ENCODE peak calls at places on chromosomes 3 and 15, in four cellular contexts. W is NT2/D1, O is IMR-90, X is HCT116. R is an unnamed sample. For H3K36me3, the result is how much of the 10 kb centered on the place peaks cover.

GRCh38 chr15:80773122-80773551 is 6.0 kb upstream of the CEMIP start:
- DNase-seq in W (no peak), X (no peak), O (peak), R (no peak)

GRCh38 chr3:136861890-136862610 is at the start of gene NCK1:
- DNase-seq in O (peak), X (peak), W (peak), R (peak)

GRCh38 chr15:70605606-70606410 is 157.6 kb downstream of the UACA start:
- DNase-seq in W (no peak), O (peak), X (no peak), R (no peak)

GRCh38 chr15:68405426-68406250 is 26.3 kb downstream of the ITGA11 start:
- DNase-seq in O (no peak), X (no peak), W (no peak), R (no peak)

GRCh38 chr3:95215437-95215836 is 1152.6 kb downstream of the NSUN3 start:
- DNase-seq in O (no peak), W (no peak), X (no peak), R (no peak)

GRCh38 chr3:112333386-112334334 is 704 bp downstream of the CD200 start:
- DNase-seq in O (no peak), X (no peak), W (peak), R (no peak)

GRCh38 chr15:98000249-98001203 is 40.0 kb downstream of the ARRDC4 start:
- DNase-seq in W (no peak), O (no peak), X (no peak), R (no peak)

GRCh38 chr3:156174229-156174847 is 54.0 kb downstream of the KCNAB1 start:
- DNase-seq in X (peak), W (no peak), O (peak), R (no peak)

GRCh38 chr3:159832024-159832423 is 156.6 kb upstream of the IL12A start:
- DNase-seq in W (no peak), X (no peak), O (no peak), R (peak)

GRCh38 chr15:95567686-95568085 is 762.8 kb upstream of the NR2F2 start:
- DNase-seq in X (no peak), O (peak), W (no peak), R (no peak)

GRCh38 chr3:149388001-149388435 is 10.6 kb upstream of the TM4SF1 start:
- DNase-seq in X (no peak), W (no peak), O (peak), R (no peak)

GRCh38 chr15:43270113-43270665 is 3.5 kb upstream of the TGM5 start:
- DNase-seq in W (no peak), O (no peak), X (no peak), R (no peak)

GRCh38 chr15:25859838-25860645 is 3.1 kb downstream of the ATP10A start:
- DNase-seq in W (no peak), X (no peak), O (no peak), R (no peak)

GRCh38 chr3:15017191-15017590 is 47.9 kb downstream of the MRPS25 start:
- DNase-seq in X (no peak), O (no peak), W (no peak), R (no peak)

GRCh38 chr3:101154386-101154785 is 161.2 kb upstream of the ABI3BP start:
- DNase-seq in X (no peak), O (no peak), W (no peak), R (no peak)

GRCh38 chr3:171871392-171872274 is 28.5 kb downstream of the TMEM212 start:
- DNase-seq in O (peak), X (no peak), W (no peak), R (no peak)

GRCh38 chr3:128073185-128073725 is 21.0 kb downstream of the SEC61A1 start:
- DNase-seq in O (no peak), X (no peak), W (no peak), R (no peak)

GRCh38 chr3:127734754-127735473 is 62.2 kb downstream of the ABTB1 start:
- DNase-seq in W (peak), O (peak), X (no peak), R (peak)

GRCh38 chr3:128487813-128488635 is 5.0 kb downstream of the GATA2 start:
- DNase-seq in W (peak), O (peak), X (peak), R (no peak)

GRCh38 chr3:129966876-129967275 is 7.6 kb upstream of the TRH start:
- DNase-seq in W (no peak), O (no peak), X (no peak), R (no peak)

GRCh38 chr3:38829404-38829803 is 13.4 kb upstream of the SCN10A start:
- DNase-seq in W (no peak), X (no peak), O (peak), R (peak)

GRCh38 chr15:81091889-81092558 is 42.0 kb upstream of the CFAP161 start:
- DNase-seq in O (peak), W (no peak), X (peak), R (no peak)

GRCh38 chr15:57213783-57214366 is 162.4 kb upstream of the CGNL1 start:
- DNase-seq in X (peak), W (no peak), O (peak), R (peak)
- H3K9ac ChIP-seq in X (no peak), W (no peak), O (no peak), R (peak)

GRCh38 chr3:49120438-49121135 is at the start of gene USP19:
- DNase-seq in O (peak), W (peak), X (peak), R (peak)

GRCh38 chr3:49121244-49121671 is 635 bp upstream of the USP19 start:
- DNase-seq in W (no peak), X (no peak), O (no peak), R (no peak)

GRCh38 chr3:49119036-49119435 is 1.6 kb downstream of the USP19 start:
- DNase-seq in O (no peak), X (no peak), W (no peak), R (no peak)

GRCh38 chr3:49119439-49119838 is 1.2 kb downstream of the USP19 start:
- DNase-seq in O (peak), X (no peak), W (no peak), R (no peak)

DNA sequence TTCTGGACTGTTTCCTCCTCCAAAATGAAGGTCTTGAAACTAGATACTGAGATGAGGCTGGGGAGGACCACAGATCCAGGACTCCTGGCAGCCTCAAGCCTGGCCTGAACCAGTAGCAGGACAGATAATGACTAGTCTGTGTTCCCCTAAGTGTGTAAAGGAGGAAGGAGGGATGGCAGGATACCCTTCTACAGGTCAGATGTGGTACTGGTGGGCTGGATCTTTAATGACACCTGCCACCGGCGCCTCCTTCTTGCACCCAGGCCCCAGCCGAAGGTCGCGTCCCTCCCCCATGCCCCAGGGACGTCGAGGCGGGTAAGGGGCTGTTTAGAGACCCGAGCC is 556 bp downstream of the USP19 start:
- DNase-seq in X (no peak), W (no peak), O (peak), R (peak)
- H3K36me3 ChIP-seq in X (under half), W (half or more), O (half or more), R (under half)

GRCh38 chr3:194396561-194396896 is 2.5 kb downstream of the GP5 start:
- DNase-seq in X (no peak), O (no peak), W (no peak), R (no peak)
- H3K9ac ChIP-seq in X (no peak), O (no peak), W (peak), R (no peak)

GRCh38 chr3:140370686-140371085 is 307.2 kb upstream of the TRIM42 start:
- DNase-seq in X (no peak), O (no peak), W (no peak), R (no peak)
- H3K36me3 ChIP-seq in X (under half), O (under half), W (under half), R (under half)

DNA sequence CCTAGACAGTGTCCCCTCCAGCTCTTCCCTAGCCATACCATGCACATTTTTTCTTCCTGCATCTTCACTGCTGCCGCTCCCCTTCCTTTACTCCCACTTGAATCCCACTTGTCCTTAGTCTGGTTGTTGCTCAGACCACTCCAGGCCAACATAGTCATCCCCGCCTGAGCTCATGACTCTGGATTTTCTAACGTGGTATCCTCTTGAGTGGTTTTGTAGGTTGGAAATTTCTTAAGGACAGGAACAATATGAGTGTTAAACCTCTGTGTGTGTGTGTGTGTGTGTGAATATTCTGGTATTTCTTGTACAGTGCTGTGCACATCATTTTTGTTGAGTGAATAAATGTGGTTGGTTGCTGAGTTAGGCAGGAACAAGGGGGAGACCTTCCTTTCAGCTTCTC is 3.1 kb downstream of the BAHD1 start:
- DNase-seq in O (no peak), W (no peak), X (no peak), R (no peak)
- H3K9ac ChIP-seq in O (no peak), W (peak), X (no peak), R (no peak)

DNA sequence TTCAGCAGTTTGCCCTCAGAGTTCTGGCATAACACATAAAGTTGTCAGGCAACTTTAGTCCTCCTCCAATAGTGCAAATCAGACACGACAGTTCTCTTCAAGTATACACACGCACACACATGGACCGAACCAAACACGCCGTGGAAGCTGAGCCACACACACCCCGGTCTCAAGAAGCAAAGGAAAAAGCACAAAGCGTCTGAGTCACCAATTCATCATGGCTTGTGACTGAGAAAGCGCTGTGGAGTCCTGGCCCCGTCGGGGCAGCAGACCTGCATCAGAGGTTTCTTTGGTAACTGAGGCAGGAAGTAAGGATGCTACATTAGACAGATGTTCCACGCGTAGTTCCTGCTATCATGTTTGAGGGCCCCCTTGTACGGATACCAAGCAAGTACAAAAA is 85.7 kb downstream of the VGLL4 start:
- DNase-seq in W (no peak), X (no peak), O (peak), R (no peak)
- H3K36me3 ChIP-seq in W (half or more), X (under half), O (half or more), R (under half)